ENCODE peak calls at places on chromosomes 12 and 14, in nine cellular contexts. S is astrocyte of the cerebellum; A is aorta; G is GM23248; D is mesendoderm; U is mucosa of descending colon; P is naive thymus-derived CD4-positive, alpha-beta T cell; C is AG04450; N is right atrium auricular region. W is an unnamed sample.

GRCh38 chr14:35044939-35045797 is 904 bp upstream of the FAM177A1 start:
- DNase-seq in U (no peak), C (peak), S (no peak), G (peak), A (no peak), N (no peak), P (no peak), D (no peak), W (no peak)

GRCh38 chr14:57820581-57820980 is 45.3 kb downstream of the SLC35F4 start:
- DNase-seq in S (no peak), G (peak), U (no peak), C (no peak), D (no peak), N (no peak), P (no peak), A (no peak), W (no peak)

GRCh38 chr12:12056951-12057350 is 13.8 kb upstream of the BCL2L14 start:
- DNase-seq in A (no peak), U (no peak), P (no peak), C (no peak), D (no peak), S (no peak), G (no peak), N (no peak), W (no peak)

GRCh38 chr12:79547735-79548347 is 142.9 kb downstream of the PAWR start:
- DNase-seq in N (no peak), A (no peak), D (peak), P (no peak), C (no peak), S (peak), U (no peak), G (peak), W (no peak)

GRCh38 chr12:12349711-12350665 is at the start of gene MANSC1:
- DNase-seq in P (peak), A (peak), N (peak), C (no peak), U (peak), D (peak), G (peak), S (no peak), W (no peak)

GRCh38 chr12:7609480-7609879 is 56.2 kb downstream of the APOBEC1 start:
- DNase-seq in G (peak), N (no peak), U (no peak), S (no peak), A (no peak), P (no peak), C (no peak), D (no peak), W (no peak)

GRCh38 chr14:41972531-41972930 is 365.9 kb downstream of the LRFN5 start:
- DNase-seq in U (no peak), D (no peak), A (no peak), G (no peak), P (no peak), S (no peak), N (no peak), C (no peak), W (no peak)

GRCh38 chr12:67909681-67910080 is 79.6 kb upstream of the IFNG-AS1 start:
- DNase-seq in S (no peak), D (no peak), G (peak), A (no peak), N (no peak), U (no peak), C (no peak), P (no peak), W (no peak)

GRCh38 chr12:121858662-121859572 is at the start of gene HPD:
- DNase-seq in N (peak), D (peak), G (peak), C (peak), U (peak), P (no peak), S (peak), A (peak), W (no peak)

GRCh38 chr12:26863515-26863914 is 30.5 kb upstream of the ITPR2 start:
- DNase-seq in G (peak), A (no peak), S (no peak), C (no peak), N (no peak), D (no peak), P (no peak), U (no peak), W (no peak)

GRCh38 chr12:95077341-95077740 is 3.9 kb upstream of the NR2C1 start:
- DNase-seq in N (no peak), C (no peak), D (no peak), G (no peak), P (no peak), S (no peak), A (no peak), U (no peak), W (no peak)

GRCh38 chr14:75711796-75712211 is 50.8 kb downstream of the TTLL5 start:
- DNase-seq in U (peak), G (peak), S (peak), N (peak), P (no peak), C (peak), D (peak), A (peak), W (no peak)

GRCh38 chr14:45089813-45090212 is 5.9 kb downstream of the PRPF39 start:
- DNase-seq in G (peak), A (no peak), N (no peak), D (peak), C (no peak), S (peak), P (no peak), U (no peak), W (no peak)

GRCh38 chr14:69625299-69626131 is 14.1 kb downstream of the SUSD6 start:
- DNase-seq in N (peak), P (peak), C (no peak), S (no peak), G (no peak), D (no peak), A (peak), U (peak), W (peak)

GRCh38 chr12:112170376-112170775 is 45.0 kb downstream of the TRAFD1 start:
- DNase-seq in C (no peak), A (peak), S (no peak), P (no peak), G (peak), N (no peak), U (no peak), D (no peak), W (no peak)

GRCh38 chr12:6700646-6701051 is at the start of gene PIANP:
- DNase-seq in C (no peak), G (peak), U (no peak), S (no peak), D (no peak), N (no peak), P (peak), A (peak), W (no peak)

GRCh38 chr14:75559451-75560187 is 18.8 kb upstream of the FLVCR2 start:
- DNase-seq in D (peak), U (no peak), A (no peak), S (no peak), G (peak), C (no peak), N (no peak), P (no peak), W (no peak)

GRCh38 chr12:51591020-51591901 is at the start of gene SCN8A:
- DNase-seq in D (peak), U (no peak), S (no peak), A (no peak), G (peak), N (no peak), P (peak), C (no peak), W (no peak)

GRCh38 chr14:91167380-91167770 is 53.5 kb downstream of the DGLUCY start:
- DNase-seq in D (no peak), S (no peak), C (no peak), P (no peak), G (no peak), N (no peak), U (no peak), A (no peak), W (no peak)

GRCh38 chr12:58557156-58557555 is 363.1 kb downstream of the LRIG3 start:
- DNase-seq in G (peak), D (no peak), C (peak), P (no peak), S (no peak), N (no peak), A (no peak), U (no peak), W (no peak)

GRCh38 chr12:32541754-32542374 is 137.2 kb upstream of the DNM1L start:
- DNase-seq in P (no peak), A (no peak), U (no peak), G (peak), D (no peak), N (no peak), S (no peak), C (no peak), W (no peak)

GRCh38 chr12:19761465-19761864 is 322.2 kb downstream of the AEBP2 start:
- DNase-seq in U (no peak), G (no peak), N (no peak), P (no peak), S (no peak), D (no peak), C (no peak), A (no peak), W (no peak)

GRCh38 chr14:52906141-52906601 is 44.7 kb downstream of the FERMT2 start:
- DNase-seq in G (peak), U (no peak), N (no peak), D (no peak), S (peak), C (peak), A (no peak), P (no peak), W (no peak)

GRCh38 chr12:123223241-123223668 is 9.7 kb downstream of the MPHOSPH9 start:
- DNase-seq in C (no peak), G (no peak), N (no peak), P (peak), A (no peak), U (no peak), D (no peak), S (no peak), W (no peak)

GRCh38 chr12:78209851-78210493 is 379.3 kb downstream of the NAV3 start:
- DNase-seq in D (no peak), A (no peak), U (no peak), G (peak), C (no peak), N (no peak), S (peak), P (no peak), W (no peak)

GRCh38 chr14:70808402-70809237 is 693 bp downstream of the MAP3K9 start:
- DNase-seq in D (peak), U (peak), C (no peak), S (no peak), N (no peak), G (peak), A (peak), P (peak), W (no peak)

GRCh38 chr14:88359500-88359899 is 26.0 kb upstream of the SPATA7 start:
- DNase-seq in C (no peak), U (no peak), G (no peak), P (no peak), D (no peak), A (no peak), S (no peak), N (no peak), W (no peak)

DNA sequence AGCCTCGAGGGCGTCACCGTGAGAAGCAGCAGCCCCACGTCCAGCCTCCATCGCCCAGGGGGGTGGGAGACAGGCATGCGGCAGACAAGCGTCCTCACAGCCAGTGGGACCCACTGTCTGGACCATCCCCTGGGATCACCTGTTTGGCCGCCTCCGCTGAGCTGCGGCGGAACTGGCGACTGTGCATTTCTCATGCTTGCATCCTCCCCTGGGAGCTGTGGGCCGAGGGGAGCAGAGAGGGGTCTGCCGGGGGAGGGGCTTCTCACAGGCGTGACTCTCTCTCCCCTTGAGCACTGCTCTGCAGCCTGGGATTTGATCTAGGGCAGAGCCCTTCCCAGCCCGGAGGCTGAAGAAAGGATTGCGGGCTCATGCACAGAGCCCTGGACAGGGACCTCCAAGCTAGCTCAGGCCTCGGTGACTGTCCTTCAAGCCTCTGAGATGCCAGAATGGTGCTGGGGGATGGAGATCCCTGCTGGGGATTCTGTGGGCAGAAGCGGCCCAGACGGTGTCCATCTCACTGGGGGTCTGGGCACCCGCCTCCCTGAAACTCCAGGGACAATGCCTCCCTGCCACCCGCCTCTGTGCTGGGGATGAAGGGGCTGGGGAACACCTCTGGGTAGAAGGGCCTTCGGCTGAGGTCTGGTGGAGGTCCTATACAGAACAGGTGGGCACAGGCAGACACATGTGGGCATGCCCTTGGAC is 61.1 kb downstream of the PRIMA1 start:
- DNase-seq in S (no peak), N (no peak), G (no peak), C (no peak), U (no peak), P (no peak), A (peak), D (no peak), W (no peak)
- H3K4me3 ChIP-seq in S (no peak), N (no peak), G (no peak), C (no peak), U (no peak), P (no peak), A (no peak), D (no peak), W (no peak)

DNA sequence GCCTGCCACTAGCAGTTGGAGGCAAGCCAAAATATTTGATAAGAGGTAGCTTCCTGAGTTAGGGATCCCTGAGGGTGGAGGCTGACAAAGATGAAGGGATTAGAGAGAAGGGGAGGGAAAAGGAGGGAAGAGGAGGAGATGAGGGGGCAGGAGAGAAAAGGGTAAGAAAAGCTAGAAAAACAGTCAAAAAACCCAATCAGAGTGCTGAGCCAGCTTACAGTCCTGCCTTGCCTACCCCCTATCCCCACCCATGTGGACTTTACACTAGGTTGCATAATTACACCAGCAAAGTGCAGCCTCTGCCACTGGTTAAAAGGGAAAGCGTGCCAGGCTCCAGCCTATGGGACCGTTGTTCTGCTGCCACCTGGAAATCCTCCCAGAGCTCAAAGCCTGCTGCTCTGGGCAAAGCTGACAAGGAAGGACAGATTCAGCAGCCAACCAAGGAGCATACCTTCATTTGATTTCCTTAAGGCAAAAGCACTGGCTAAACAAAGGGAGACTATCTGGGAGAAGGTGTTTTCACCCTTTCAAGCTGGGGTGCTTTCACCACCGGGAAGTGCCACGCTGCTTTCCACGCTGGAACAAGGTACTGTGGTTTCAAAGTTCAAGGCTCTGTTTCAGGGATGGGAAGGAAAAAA is 3.9 kb upstream of the NUMB start:
- DNase-seq in G (peak), N (peak), C (no peak), S (no peak), U (peak), A (no peak), P (no peak), D (peak), W (no peak)
- H3K4me3 ChIP-seq in G (peak), N (no peak), C (peak), S (no peak), U (no peak), A (no peak), P (no peak), D (no peak), W (no peak)

GRCh38 chr12:116604151-116604550 is 45.0 kb downstream of the MAP1LC3B2 start:
- DNase-seq in A (peak), C (no peak), P (no peak), G (peak), U (no peak), N (no peak), S (no peak), D (peak), W (no peak)

GRCh38 chr12:116603516-116603915 is 44.3 kb downstream of the MAP1LC3B2 start:
- DNase-seq in C (no peak), U (no peak), A (no peak), N (no peak), P (no peak), S (no peak), D (peak), G (no peak), W (no peak)

GRCh38 chr12:116606397-116606796 is 47.2 kb downstream of the MAP1LC3B2 start:
- DNase-seq in N (no peak), S (no peak), P (no peak), G (no peak), A (no peak), U (no peak), D (no peak), C (no peak), W (no peak)

GRCh38 chr12:116607039-116607438 is 47.9 kb downstream of the MAP1LC3B2 start:
- DNase-seq in P (no peak), G (peak), N (no peak), A (no peak), U (no peak), C (no peak), D (no peak), S (no peak), W (no peak)

GRCh38 chr12:116604883-116605641 is 45.9 kb downstream of the MAP1LC3B2 start:
- DNase-seq in N (no peak), A (peak), S (no peak), P (no peak), G (peak), D (no peak), U (no peak), C (no peak), W (no peak)
- H3K4me3 ChIP-seq in N (no peak), A (no peak), S (no peak), P (no peak), G (peak), D (no peak), U (no peak), C (peak), W (no peak)

GRCh38 chr12:55703288-55703687 is 4.4 kb downstream of the ITGA7 start:
- DNase-seq in N (no peak), A (peak), D (no peak), S (no peak), G (no peak), U (no peak), C (no peak), P (no peak), W (no peak)
- H3K4me3 ChIP-seq in N (peak), A (no peak), D (no peak), S (no peak), G (no peak), U (no peak), C (no peak), P (no peak), W (no peak)

GRCh38 chr12:69070319-69071090 is 137.5 kb upstream of the CPM start:
- DNase-seq in U (no peak), C (peak), N (peak), P (peak), A (no peak), D (peak), G (peak), S (peak), W (peak)
- H3K4me3 ChIP-seq in U (no peak), C (no peak), N (no peak), P (no peak), A (no peak), D (no peak), G (no peak), S (no peak), W (no peak)

GRCh38 chr14:47549886-47550285 is 125.5 kb downstream of the MDGA2 start:
- DNase-seq in U (no peak), A (no peak), C (no peak), G (no peak), P (no peak), D (peak), S (no peak), N (no peak), W (no peak)

GRCh38 chr14:47557894-47558293 is 117.5 kb downstream of the MDGA2 start:
- DNase-seq in D (no peak), C (no peak), A (no peak), U (no peak), S (no peak), P (no peak), G (no peak), N (no peak), W (no peak)

GRCh38 chr14:47555333-47555732 is 120.1 kb downstream of the MDGA2 start:
- DNase-seq in G (no peak), P (no peak), C (no peak), D (no peak), S (no peak), A (no peak), U (no peak), N (no peak), W (no peak)
- H3K4me3 ChIP-seq in G (no peak), P (no peak), C (no peak), D (no peak), S (no peak), A (no peak), U (no peak), N (no peak), W (no peak)

DNA sequence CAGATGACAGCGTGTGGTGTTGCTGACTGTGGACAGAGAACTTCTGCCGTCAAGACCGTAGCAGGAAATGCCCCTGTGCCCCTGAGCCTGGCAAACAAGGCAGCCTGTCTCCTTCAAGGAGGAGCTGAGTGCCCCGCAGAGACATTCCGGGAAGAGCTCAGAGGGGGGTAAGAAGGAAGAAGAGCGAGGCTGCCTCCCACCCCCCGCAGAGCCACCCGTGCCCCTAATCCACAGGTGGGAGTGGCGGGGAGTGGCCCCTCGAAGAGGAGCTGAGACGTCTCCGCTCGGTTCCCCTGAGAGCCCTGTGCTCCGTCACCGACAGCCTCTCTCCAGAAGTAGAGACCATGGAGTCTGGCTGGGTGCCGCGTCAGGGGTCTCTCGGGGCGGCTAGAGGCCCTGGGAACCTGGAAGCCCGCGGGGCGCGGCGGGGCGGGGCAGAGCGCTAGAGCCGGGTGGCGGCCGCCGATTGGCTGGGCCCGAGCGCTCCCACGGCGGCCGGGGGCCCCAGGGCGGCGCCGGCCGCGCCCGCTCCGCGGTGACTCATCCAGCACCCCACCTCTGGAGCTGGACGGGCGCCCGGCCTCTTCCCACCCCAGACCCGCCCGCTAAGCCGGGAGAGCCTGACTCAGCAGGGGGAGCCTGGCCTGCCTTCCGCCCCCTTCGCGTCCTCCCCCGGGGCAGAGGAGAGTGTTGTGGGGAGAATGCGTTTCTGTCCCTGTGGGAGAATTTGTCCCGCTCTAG is 25.2 kb upstream of the KRT78 start:
- DNase-seq in G (peak), D (no peak), P (peak), S (peak), A (peak), U (peak), C (peak), N (peak), W (no peak)
- H3K4me3 ChIP-seq in G (peak), D (peak), P (peak), S (peak), A (no peak), U (no peak), C (peak), N (peak), W (peak)

W was measured in GM12864.